ENCODE peak calls at places on chromosomes 1 and 21, in five cellular contexts. O is AG10803, E is colonic mucosa, I is endothelial cell, C is foreskin fibroblast. G is an unnamed sample.

GRCh38 chr1:172826096-172826741 is 167.3 kb downstream of the FASLG start:
- DNase-seq in E (peak; percentile 23), C (peak; percentile 87), O (peak; percentile 92), I (no peak), G (peak; percentile 89)

GRCh38 chr1:58829861-58830260 is 46.0 kb upstream of the JUN start:
- DNase-seq in I (no peak), C (peak; percentile 45), O (peak; percentile 50), E (no peak), G (peak; percentile 69)

GRCh38 chr1:172775598-172776570 is 117.0 kb downstream of the FASLG start:
- DNase-seq in O (peak; percentile 42), C (no peak), I (no peak), E (no peak), G (no peak)

GRCh38 chr1:234841710-234842231 is 231.8 kb upstream of the IRF2BP2 start:
- DNase-seq in I (no peak), C (no peak), O (peak; percentile 65), E (no peak), G (no peak)

GRCh38 chr1:159964144-159964543 is 10.1 kb upstream of the SLAMF9 start:
- DNase-seq in C (no peak), O (no peak), I (no peak), E (no peak), G (no peak)

GRCh38 chr1:79604490-79605198 is 598.1 kb upstream of the ADGRL4 start:
- DNase-seq in I (no peak), O (no peak), E (no peak), C (no peak), G (no peak)

GRCh38 chr1:206557636-206558473 is 50.5 kb downstream of the RASSF5 start:
- DNase-seq in E (no peak), I (no peak), O (no peak), C (no peak), G (no peak)

GRCh38 chr1:1080122-1080753 is 6.1 kb upstream of the RNF223 start:
- DNase-seq in O (peak; percentile 64), C (no peak), I (peak; percentile 68), E (peak; percentile 72), G (peak; percentile 45)

GRCh38 chr1:151790071-151790939 is at the start of gene TDRKH:
- DNase-seq in I (peak; percentile 97), E (peak; percentile 98), C (peak; percentile 99), O (peak; percentile 99), G (peak; percentile 99)

GRCh38 chr1:67078291-67078690 is 24.3 kb upstream of the SLC35D1 start:
- DNase-seq in E (no peak), C (no peak), O (no peak), I (no peak), G (no peak)

GRCh38 chr1:241531195-241532172 is 694 bp upstream of the KMO start:
- DNase-seq in E (no peak), I (no peak), C (peak; percentile 41), O (peak; percentile 69), G (peak; percentile 70)

GRCh38 chr1:67614511-67614934 is 70.5 kb upstream of the GADD45A start:
- DNase-seq in C (peak; percentile 54), O (peak; percentile 56), I (no peak), E (no peak), G (peak; percentile 15)

GRCh38 chr1:1665815-1666251 is 7.0 kb upstream of the CDK11B start:
- DNase-seq in C (no peak), E (no peak), O (no peak), I (peak; percentile 73), G (no peak)

GRCh38 chr1:173414136-173414535 is 63.0 kb upstream of the PRDX6 start:
- DNase-seq in E (no peak), I (no peak), O (no peak), C (no peak), G (no peak)

GRCh38 chr1:18870325-18870865 is 10.9 kb upstream of the TAS1R2 start:
- DNase-seq in E (no peak), C (no peak), I (no peak), O (no peak), G (no peak)

GRCh38 chr1:241163363-241163762 is 193.6 kb downstream of the RGS7 start:
- DNase-seq in C (no peak), I (no peak), E (no peak), O (no peak), G (no peak)

GRCh38 chr1:1440941-1441888 is 5.7 kb downstream of the VWA1 start:
- DNase-seq in I (peak; percentile 76), O (peak; percentile 15), C (no peak), E (no peak), G (no peak)

GRCh38 chr1:218408942-218409341 is 63.8 kb downstream of the TGFB2 start:
- DNase-seq in O (no peak), E (no peak), C (no peak), I (no peak), G (no peak)

GRCh38 chr1:95040032-95040525 is 32.7 kb downstream of the ALG14 start:
- DNase-seq in C (no peak), E (no peak), I (no peak), O (no peak), G (no peak)

GRCh38 chr1:244614113-244614836 is 38.7 kb upstream of the DESI2 start:
- DNase-seq in E (no peak), C (no peak), I (no peak), O (peak; percentile 26), G (no peak)
- TF ChIP-seq CTCF in E (no peak), C (no peak), I (no peak), O (no peak), G (no peak)

DNA sequence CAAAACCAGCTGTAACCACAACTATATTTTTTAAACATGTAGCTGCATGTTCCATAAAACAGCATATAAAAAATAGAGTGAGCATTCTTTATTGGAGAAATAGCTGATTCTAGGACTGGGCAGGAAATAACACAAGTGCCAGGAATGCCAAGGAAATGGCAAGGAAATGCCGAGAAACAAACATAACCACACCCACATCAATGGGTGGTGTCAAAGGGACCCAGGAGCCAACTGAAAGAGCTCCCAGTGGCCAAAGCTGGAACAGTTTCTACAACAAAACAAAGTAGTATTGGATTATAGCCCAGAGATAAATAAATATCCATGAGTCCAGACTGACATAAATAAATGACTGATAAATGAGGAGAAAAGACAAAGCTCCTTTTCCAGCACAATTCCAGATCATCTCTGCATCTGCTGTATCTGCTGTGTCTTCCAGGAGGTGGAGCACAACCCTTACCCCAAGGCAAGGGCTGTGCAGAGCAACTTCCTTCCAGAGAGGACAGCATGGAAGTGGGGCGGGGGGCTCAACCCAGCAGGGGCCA is 28.1 kb downstream of the ADARB1 start:
- DNase-seq in I (no peak), C (peak; percentile 56), O (peak; percentile 83), E (peak; percentile 61), G (peak; percentile 70)
- TF ChIP-seq CTCF in I (peak; percentile 35), C (peak; percentile 47), O (peak; percentile 56), E (peak; percentile 19), G (peak; percentile 65)

GRCh38 chr1:35590476-35591040 is 17.4 kb downstream of the TFAP2E start:
- DNase-seq in E (no peak), O (no peak), C (no peak), I (no peak), G (no peak)
- TF ChIP-seq CTCF in E (no peak), O (no peak), C (no peak), I (no peak), G (no peak)

DNA sequence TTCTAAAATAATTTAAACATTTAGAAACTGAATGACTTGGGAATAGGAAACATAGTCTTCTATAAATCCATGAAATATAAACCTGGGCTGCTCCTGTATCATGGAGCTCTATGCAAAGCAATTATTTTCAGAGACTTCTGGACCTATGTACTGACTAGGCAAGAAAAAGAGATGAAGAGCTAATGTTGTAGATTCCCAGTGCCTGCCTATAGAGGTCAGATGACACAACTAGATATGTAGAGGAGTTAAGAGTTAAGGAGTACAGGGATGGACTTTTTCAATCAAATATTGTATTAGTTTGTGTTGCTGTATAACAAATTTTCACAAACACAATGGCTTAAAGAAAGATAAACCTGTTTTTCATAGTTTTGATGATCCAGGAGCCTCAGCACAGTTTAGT is 1434.5 kb downstream of the KCNT2 start:
- DNase-seq in E (no peak), C (no peak), O (no peak), I (no peak), G (no peak)
- TF ChIP-seq CTCF in E (no peak), C (no peak), O (no peak), I (no peak), G (no peak)

GRCh38 chr1:39959651-39960333 is 4.8 kb downstream of the MFSD2A start:
- DNase-seq in I (no peak), E (no peak), O (no peak), C (no peak), G (no peak)

GRCh38 chr1:39962450-39962825 is 7.5 kb downstream of the MFSD2A start:
- DNase-seq in I (no peak), O (no peak), C (no peak), E (no peak), G (no peak)

GRCh38 chr1:39958801-39959200 is 3.9 kb downstream of the MFSD2A start:
- DNase-seq in I (no peak), O (no peak), E (no peak), C (no peak), G (no peak)

GRCh38 chr1:39957299-39958020 is 2.5 kb downstream of the MFSD2A start:
- DNase-seq in O (peak; percentile 11), C (no peak), I (no peak), E (no peak), G (peak; percentile 27)

GRCh38 chr1:39960461-39960958 is 5.6 kb downstream of the MFSD2A start:
- DNase-seq in O (no peak), E (peak; percentile 84), C (no peak), I (no peak), G (no peak)
- TF ChIP-seq CTCF in O (no peak), E (no peak), C (no peak), I (no peak), G (no peak)